ENCODE peak calls at places on chromosomes 12 and 14, in ten cellular contexts. One of them, this sample, is unnamed.

GRCh38 chr12:28027328-28027727 is 54.8 kb upstream of the PTHLH start:
- DNase-seq in skeletal muscle cell: no peak
- DNase-seq in stimulated activated CD4-positive, alpha-beta T cell treated with anti-CD3 and anti-CD28 coated beads, Interleukin-15, amount 100 ng/mL, for 24 hours: no peak
- DNase-seq in Panc1: no peak
- DNase-seq in lower leg skin: no peak
- DNase-seq in Calu3: no peak
- DNase-seq in HuH-7.5: no peak
- DNase-seq in tibial artery: no peak
- DNase-seq in T follicular helper cell: no peak
- DNase-seq in NCI-H1092 treated with DMSO at 0.1 percent for 48 hours: peak
- DNase-seq in this sample: no peak

GRCh38 chr12:2323538-2324261 is 270.9 kb downstream of the CACNA1C start:
- DNase-seq in Panc1: no peak
- DNase-seq in T follicular helper cell: no peak
- DNase-seq in skeletal muscle cell: no peak
- DNase-seq in Calu3: no peak
- DNase-seq in NCI-H1092 treated with DMSO at 0.1 percent for 48 hours: peak
- DNase-seq in tibial artery: no peak
- DNase-seq in lower leg skin: no peak
- DNase-seq in HuH-7.5: no peak
- DNase-seq in stimulated activated CD4-positive, alpha-beta T cell treated with anti-CD3 and anti-CD28 coated beads, Interleukin-15, amount 100 ng/mL, for 24 hours: no peak
- DNase-seq in this sample: no peak

GRCh38 chr12:68373836-68374314 is 41.7 kb upstream of the MDM1 start:
- DNase-seq in stimulated activated CD4-positive, alpha-beta T cell treated with anti-CD3 and anti-CD28 coated beads, Interleukin-15, amount 100 ng/mL, for 24 hours: peak
- DNase-seq in lower leg skin: no peak
- DNase-seq in Calu3: no peak
- DNase-seq in T follicular helper cell: no peak
- DNase-seq in HuH-7.5: no peak
- DNase-seq in tibial artery: no peak
- DNase-seq in Panc1: no peak
- DNase-seq in NCI-H1092 treated with DMSO at 0.1 percent for 48 hours: no peak
- DNase-seq in skeletal muscle cell: peak
- DNase-seq in this sample: no peak

GRCh38 chr14:99930420-99931274 is 134.6 kb upstream of the EVL start:
- DNase-seq in tibial artery: no peak
- DNase-seq in skeletal muscle cell: no peak
- DNase-seq in stimulated activated CD4-positive, alpha-beta T cell treated with anti-CD3 and anti-CD28 coated beads, Interleukin-15, amount 100 ng/mL, for 24 hours: peak
- DNase-seq in lower leg skin: no peak
- DNase-seq in HuH-7.5: no peak
- DNase-seq in Panc1: no peak
- DNase-seq in Calu3: no peak
- DNase-seq in T follicular helper cell: no peak
- DNase-seq in NCI-H1092 treated with DMSO at 0.1 percent for 48 hours: no peak
- DNase-seq in this sample: no peak

GRCh38 chr12:19739195-19739776 is 300.0 kb downstream of the AEBP2 start:
- DNase-seq in T follicular helper cell: no peak
- DNase-seq in HuH-7.5: peak
- DNase-seq in stimulated activated CD4-positive, alpha-beta T cell treated with anti-CD3 and anti-CD28 coated beads, Interleukin-15, amount 100 ng/mL, for 24 hours: peak
- DNase-seq in Panc1: no peak
- DNase-seq in Calu3: peak
- DNase-seq in tibial artery: no peak
- DNase-seq in lower leg skin: peak
- DNase-seq in NCI-H1092 treated with DMSO at 0.1 percent for 48 hours: peak
- DNase-seq in skeletal muscle cell: no peak
- DNase-seq in this sample: no peak

GRCh38 chr12:116480210-116480818 is 78.9 kb upstream of the MAP1LC3B2 start:
- DNase-seq in tibial artery: no peak
- DNase-seq in HuH-7.5: no peak
- DNase-seq in Panc1: no peak
- DNase-seq in lower leg skin: no peak
- DNase-seq in Calu3: no peak
- DNase-seq in skeletal muscle cell: no peak
- DNase-seq in T follicular helper cell: no peak
- DNase-seq in stimulated activated CD4-positive, alpha-beta T cell treated with anti-CD3 and anti-CD28 coated beads, Interleukin-15, amount 100 ng/mL, for 24 hours: no peak
- DNase-seq in NCI-H1092 treated with DMSO at 0.1 percent for 48 hours: no peak
- DNase-seq in this sample: no peak

GRCh38 chr14:105980224-105980623 is 453.8 kb downstream of the TMEM121 start:
- DNase-seq in stimulated activated CD4-positive, alpha-beta T cell treated with anti-CD3 and anti-CD28 coated beads, Interleukin-15, amount 100 ng/mL, for 24 hours: no peak
- DNase-seq in skeletal muscle cell: no peak
- DNase-seq in Panc1: no peak
- DNase-seq in HuH-7.5: no peak
- DNase-seq in Calu3: no peak
- DNase-seq in NCI-H1092 treated with DMSO at 0.1 percent for 48 hours: no peak
- DNase-seq in lower leg skin: no peak
- DNase-seq in tibial artery: no peak
- DNase-seq in T follicular helper cell: no peak
- DNase-seq in this sample: no peak

GRCh38 chr12:48788852-48789775 is at the start of gene ADCY6:
- DNase-seq in lower leg skin: peak
- DNase-seq in stimulated activated CD4-positive, alpha-beta T cell treated with anti-CD3 and anti-CD28 coated beads, Interleukin-15, amount 100 ng/mL, for 24 hours: peak
- DNase-seq in T follicular helper cell: no peak
- DNase-seq in tibial artery: peak
- DNase-seq in Panc1: no peak
- DNase-seq in skeletal muscle cell: peak
- DNase-seq in NCI-H1092 treated with DMSO at 0.1 percent for 48 hours: peak
- DNase-seq in Calu3: peak
- DNase-seq in HuH-7.5: peak
- DNase-seq in this sample: peak

GRCh38 chr14:92475451-92476187 is 38.0 kb upstream of the RIN3 start:
- DNase-seq in skeletal muscle cell: peak
- DNase-seq in tibial artery: no peak
- DNase-seq in T follicular helper cell: no peak
- DNase-seq in HuH-7.5: no peak
- DNase-seq in Calu3: no peak
- DNase-seq in lower leg skin: peak
- DNase-seq in Panc1: no peak
- DNase-seq in stimulated activated CD4-positive, alpha-beta T cell treated with anti-CD3 and anti-CD28 coated beads, Interleukin-15, amount 100 ng/mL, for 24 hours: peak
- DNase-seq in NCI-H1092 treated with DMSO at 0.1 percent for 48 hours: no peak
- DNase-seq in this sample: peak

GRCh38 chr14:39184628-39185255 is 9.7 kb downstream of the PNN start:
- DNase-seq in HuH-7.5: no peak
- DNase-seq in NCI-H1092 treated with DMSO at 0.1 percent for 48 hours: no peak
- DNase-seq in Calu3: no peak
- DNase-seq in stimulated activated CD4-positive, alpha-beta T cell treated with anti-CD3 and anti-CD28 coated beads, Interleukin-15, amount 100 ng/mL, for 24 hours: no peak
- DNase-seq in skeletal muscle cell: no peak
- DNase-seq in T follicular helper cell: no peak
- DNase-seq in tibial artery: no peak
- DNase-seq in Panc1: no peak
- DNase-seq in lower leg skin: no peak
- DNase-seq in this sample: no peak

GRCh38 chr12:50922820-50923219 is 29.5 kb upstream of the HIGD1C start:
- DNase-seq in HuH-7.5: no peak
- DNase-seq in Panc1: no peak
- DNase-seq in tibial artery: no peak
- DNase-seq in lower leg skin: no peak
- DNase-seq in T follicular helper cell: no peak
- DNase-seq in stimulated activated CD4-positive, alpha-beta T cell treated with anti-CD3 and anti-CD28 coated beads, Interleukin-15, amount 100 ng/mL, for 24 hours: no peak
- DNase-seq in Calu3: no peak
- DNase-seq in skeletal muscle cell: no peak
- DNase-seq in NCI-H1092 treated with DMSO at 0.1 percent for 48 hours: no peak
- DNase-seq in this sample: no peak

GRCh38 chr12:13167226-13167625 is 29.3 kb upstream of the EMP1 start:
- DNase-seq in T follicular helper cell: no peak
- DNase-seq in Panc1: no peak
- DNase-seq in skeletal muscle cell: no peak
- DNase-seq in HuH-7.5: no peak
- DNase-seq in stimulated activated CD4-positive, alpha-beta T cell treated with anti-CD3 and anti-CD28 coated beads, Interleukin-15, amount 100 ng/mL, for 24 hours: no peak
- DNase-seq in Calu3: peak
- DNase-seq in NCI-H1092 treated with DMSO at 0.1 percent for 48 hours: no peak
- DNase-seq in lower leg skin: no peak
- DNase-seq in tibial artery: no peak
- DNase-seq in this sample: no peak

GRCh38 chr12:57729321-57729844 is 9.2 kb downstream of the AGAP2 start:
- DNase-seq in Panc1: no peak
- DNase-seq in lower leg skin: no peak
- DNase-seq in stimulated activated CD4-positive, alpha-beta T cell treated with anti-CD3 and anti-CD28 coated beads, Interleukin-15, amount 100 ng/mL, for 24 hours: no peak
- DNase-seq in Calu3: no peak
- DNase-seq in skeletal muscle cell: no peak
- DNase-seq in tibial artery: no peak
- DNase-seq in T follicular helper cell: no peak
- DNase-seq in HuH-7.5: no peak
- DNase-seq in NCI-H1092 treated with DMSO at 0.1 percent for 48 hours: no peak
- DNase-seq in this sample: no peak

GRCh38 chr12:68853396-68854077 is 45.6 kb downstream of the MDM2 start:
- DNase-seq in skeletal muscle cell: no peak
- DNase-seq in T follicular helper cell: no peak
- DNase-seq in NCI-H1092 treated with DMSO at 0.1 percent for 48 hours: no peak
- DNase-seq in lower leg skin: no peak
- DNase-seq in Calu3: no peak
- DNase-seq in stimulated activated CD4-positive, alpha-beta T cell treated with anti-CD3 and anti-CD28 coated beads, Interleukin-15, amount 100 ng/mL, for 24 hours: no peak
- DNase-seq in tibial artery: no peak
- DNase-seq in HuH-7.5: no peak
- DNase-seq in Panc1: no peak
- DNase-seq in this sample: no peak

This sample was measured in left ventricle myocardium superior.